ENCODE peak calls at places on chromosomes 12 and 14, in six cellular contexts. N is A549, G is HepG2, D is upper lobe of left lung, T is K562, A is GM12878. Z is an unnamed sample.

GRCh38 chr14:95831041-95831440 is 45.6 kb upstream of the TUNAR start:
- ATAC-seq in A (no peak), G (no peak), T (no peak), N (no peak), D (no peak), Z (no peak)

GRCh38 chr12:107417004-107417403 is 268.6 kb upstream of the PWP1 start:
- ATAC-seq in T (no peak), D (no peak), A (no peak), G (peak; percentile 98), N (no peak), Z (no peak)

GRCh38 chr12:124856132-124856841 is 7.4 kb downstream of the SCARB1 start:
- ATAC-seq in T (no peak), G (no peak), N (no peak), D (no peak), A (peak; percentile 18), Z (no peak)

GRCh38 chr12:123242083-123242904 is 9.1 kb downstream of the MTRFR start:
- ATAC-seq in G (no peak), N (no peak), A (no peak), T (no peak), D (no peak), Z (no peak)

GRCh38 chr12:4763549-4763948 is 43.3 kb downstream of the GALNT8 start:
- ATAC-seq in D (peak; percentile 72), G (peak; percentile 95), A (no peak), N (peak; percentile 93), T (peak; percentile 98), Z (peak; percentile 71)

GRCh38 chr12:52670961-52671360 is 9.2 kb downstream of the KRT1 start:
- ATAC-seq in A (no peak), T (no peak), G (no peak), N (no peak), D (no peak), Z (no peak)

GRCh38 chr12:113416091-113416754 is 6.0 kb upstream of the SDSL start:
- ATAC-seq in G (peak; percentile 14), N (peak; percentile 13), D (peak; percentile 34), A (peak; percentile 45), T (peak; percentile 85), Z (no peak)

GRCh38 chr14:44912041-44912869 is 49.5 kb downstream of the KLHL28 start:
- ATAC-seq in T (no peak), N (no peak), A (no peak), G (no peak), D (peak; percentile 11), Z (peak; percentile 68)

GRCh38 chr12:66965613-66966012 is 286.7 kb upstream of the GRIP1 start:
- ATAC-seq in A (no peak), N (no peak), D (no peak), T (no peak), G (no peak), Z (no peak)

GRCh38 chr12:1779783-1780182 is 40.6 kb upstream of the LRTM2 start:
- ATAC-seq in D (no peak), A (no peak), N (no peak), T (no peak), G (no peak), Z (peak; percentile 12)

GRCh38 chr12:23648546-23648945 is 300.9 kb downstream of the SOX5 start:
- ATAC-seq in A (no peak), T (no peak), G (no peak), D (no peak), N (no peak), Z (no peak)

GRCh38 chr12:102753802-102754201 is 163.2 kb downstream of the PAH start:
- ATAC-seq in N (no peak), T (no peak), G (no peak), A (no peak), D (no peak), Z (peak; percentile 78)

GRCh38 chr12:64616221-64616620 is 5.9 kb downstream of the RASSF3 start:
- ATAC-seq in D (no peak), G (no peak), T (no peak), N (no peak), A (no peak), Z (no peak)

GRCh38 chr14:19800282-19801117 is 3.1 kb upstream of the OR4N2 start:
- ATAC-seq in A (no peak), D (peak; percentile 61), T (peak; percentile 42), N (peak; percentile 43), G (peak; percentile 61), Z (no peak)

GRCh38 chr12:116397148-116397547 is 119.7 kb upstream of the MED13L start:
- ATAC-seq in G (no peak), T (peak; percentile 64), D (no peak), N (no peak), A (no peak), Z (no peak)

GRCh38 chr12:123223241-123223668 is 9.7 kb downstream of the MPHOSPH9 start:
- ATAC-seq in N (no peak), D (no peak), A (peak; percentile 88), T (no peak), G (no peak), Z (no peak)

GRCh38 chr12:33759279-33759678 is 263.0 kb upstream of the ALG10 start:
- ATAC-seq in D (no peak), N (no peak), A (no peak), G (no peak), T (no peak), Z (no peak)

GRCh38 chr12:128583453-128583852 is 240.3 kb downstream of the SLC15A4 start:
- ATAC-seq in N (peak; percentile 89), D (no peak), A (no peak), T (peak; percentile 73), G (peak; percentile 95), Z (no peak)

GRCh38 chr12:23004473-23005020 is 379.6 kb downstream of the ETNK1 start:
- ATAC-seq in A (no peak), G (peak; percentile 60), T (no peak), N (no peak), D (no peak), Z (no peak)

GRCh38 chr14:64676410-64677008 is 27.7 kb upstream of the PLEKHG3 start:
- ATAC-seq in D (no peak), A (peak; percentile 60), G (no peak), T (no peak), N (no peak), Z (no peak)

GRCh38 chr14:99239661-99240092 is 32.3 kb downstream of the BCL11B start:
- ATAC-seq in G (no peak), A (no peak), D (no peak), N (no peak), T (no peak), Z (no peak)

GRCh38 chr14:71942904-71943694 is 10.9 kb downstream of the RGS6 start:
- ATAC-seq in G (no peak), D (no peak), N (no peak), A (peak; percentile 88), T (no peak), Z (no peak)

GRCh38 chr12:101743724-101744472 is 4.6 kb upstream of the SYCP3 start:
- ATAC-seq in A (peak; percentile 97), N (peak; percentile 57), G (peak; percentile 29), T (peak; percentile 35), D (no peak), Z (no peak)

GRCh38 chr12:130761537-130762318 is 45.6 kb upstream of the RIMBP2 start:
- ATAC-seq in A (peak; percentile 90), T (peak; percentile 94), G (peak; percentile 92), N (peak; percentile 94), D (peak; percentile 28), Z (no peak)
- TF ChIP-seq EP300 in A (no peak), T (no peak), G (no peak), N (no peak), D (no peak), Z (no peak)

GRCh38 chr14:51356381-51356780 is 116.3 kb downstream of the TMX1 start:
- ATAC-seq in N (no peak), D (no peak), A (no peak), G (no peak), T (no peak), Z (no peak)

GRCh38 chr14:51353901-51354300 is 113.9 kb downstream of the TMX1 start:
- ATAC-seq in N (no peak), D (no peak), G (no peak), T (no peak), A (no peak), Z (no peak)

GRCh38 chr14:51354846-51355245 is 114.8 kb downstream of the TMX1 start:
- ATAC-seq in T (no peak), A (no peak), G (no peak), N (no peak), D (no peak), Z (no peak)

GRCh38 chr14:51357250-51357649 is 117.2 kb downstream of the TMX1 start:
- ATAC-seq in T (no peak), A (no peak), N (no peak), G (no peak), D (no peak), Z (no peak)

GRCh38 chr14:51351997-51352396 is 112.0 kb downstream of the TMX1 start:
- ATAC-seq in T (no peak), A (no peak), G (no peak), N (no peak), D (no peak), Z (no peak)
- H3K4me3 ChIP-seq in T (no peak overlapping the region), A (no peak overlapping the region), G (no peak overlapping the region), N (no peak overlapping the region), D (no peak overlapping the region), Z (no peak overlapping the region)

GRCh38 chr14:32681598-32681997 is 257.1 kb upstream of the NPAS3 start:
- ATAC-seq in D (no peak), T (no peak), N (no peak), A (no peak), G (no peak), Z (no peak)
- TF ChIP-seq EP300 in D (no peak), T (no peak), N (no peak), A (no peak), G (no peak), Z (no peak)

GRCh38 chr14:100567877-100568163 is 19.4 kb downstream of the BEGAIN start:
- ATAC-seq in A (no peak), N (peak; percentile 23), D (no peak), T (no peak), G (no peak), Z (no peak)

GRCh38 chr14:100568164-100568997 is 18.8 kb downstream of the BEGAIN start:
- ATAC-seq in G (no peak), T (no peak), D (no peak), A (no peak), N (no peak), Z (no peak)

GRCh38 chr14:100569734-100570251 is 17.4 kb downstream of the BEGAIN start:
- ATAC-seq in N (no peak), D (no peak), A (no peak), T (no peak), G (no peak), Z (no peak)

GRCh38 chr14:100570726-100571454 is 16.3 kb downstream of the BEGAIN start:
- ATAC-seq in G (no peak), T (no peak), A (no peak), N (no peak), D (no peak), Z (no peak)

DNA sequence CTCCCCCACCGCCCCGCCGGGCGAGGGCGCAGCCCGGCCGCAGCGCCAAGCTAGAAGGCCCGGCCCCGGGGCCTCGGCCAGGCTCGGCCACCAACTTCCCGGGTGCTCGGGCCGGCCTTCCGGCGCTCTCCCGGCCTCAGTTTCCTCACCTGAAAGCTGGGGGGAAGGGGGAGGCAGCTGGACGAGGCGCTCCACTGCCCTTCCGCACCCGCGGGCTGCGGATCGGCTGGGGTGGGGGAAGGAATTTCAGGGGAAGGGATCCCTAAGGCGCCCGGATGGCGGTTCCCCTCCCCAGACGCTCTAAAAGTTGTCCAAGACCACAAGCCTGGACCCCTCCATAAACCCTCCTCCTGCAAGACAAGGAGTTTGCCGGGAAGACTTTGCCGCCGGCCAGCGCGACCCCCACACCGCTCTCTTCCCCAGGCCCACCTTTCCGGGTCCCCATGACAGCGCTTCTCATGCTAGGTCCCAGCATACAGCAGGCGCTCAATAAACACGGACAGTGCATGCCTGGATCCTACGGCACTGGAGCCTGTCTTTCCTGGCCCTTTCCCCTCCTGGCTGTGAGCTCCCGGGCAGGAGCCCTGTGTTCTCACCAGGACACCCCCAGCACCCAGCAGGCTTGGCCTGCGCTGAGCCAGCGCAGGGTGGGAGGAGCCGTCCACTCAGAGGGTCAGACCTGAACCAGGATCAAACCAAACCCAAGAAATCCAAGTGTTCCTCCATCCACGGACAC is 18.1 kb downstream of the BEGAIN start:
- ATAC-seq in G (no peak), D (no peak), A (no peak), T (no peak), N (peak; percentile 8), Z (peak; percentile 39)
- H3K4me3 ChIP-seq in G (no peak overlapping the region), D (peak overlapping the region; percentile 28), A (no peak overlapping the region), T (no peak overlapping the region), N (peak overlapping the region; percentile 56), Z (peak overlapping the region; percentile 69)